ENCODE peak calls at places on chromosomes 11 and 22, in four cellular contexts. One of them, this sample, is unnamed. For H3K36me3, the result is how much of the 10 kb centered on the place peaks cover.

GRCh38 chr11:116835042-116835772 is 2.2 kb downstream of the APOA1 start:
- DNase-seq in uterus: no peak
- DNase-seq in DND-41: peak
- DNase-seq in spleen: no peak
- DNase-seq in this sample: no peak

GRCh38 chr11:60918941-60919275 is 5.0 kb downstream of the TMEM109 start:
- DNase-seq in uterus: no peak
- DNase-seq in DND-41: no peak
- DNase-seq in spleen: no peak
- DNase-seq in this sample: no peak

GRCh38 chr11:47369676-47370075 is 8.7 kb downstream of the SPI1 start:
- DNase-seq in spleen: no peak
- DNase-seq in uterus: no peak
- DNase-seq in DND-41: no peak
- DNase-seq in this sample: no peak

GRCh38 chr11:96331556-96332168 is 11.3 kb downstream of the MAML2 start:
- DNase-seq in spleen: no peak
- DNase-seq in DND-41: no peak
- DNase-seq in uterus: no peak
- DNase-seq in this sample: no peak

GRCh38 chr11:117794772-117795629 is 2.0 kb downstream of the DSCAML1 start:
- DNase-seq in uterus: no peak
- DNase-seq in DND-41: no peak
- DNase-seq in spleen: no peak
- DNase-seq in this sample: no peak

GRCh38 chr11:3213659-3214419 is 4.8 kb downstream of the MRGPRG start:
- DNase-seq in spleen: peak
- DNase-seq in DND-41: no peak
- DNase-seq in uterus: no peak
- DNase-seq in this sample: no peak

GRCh38 chr11:88306785-88307184 is 30.8 kb downstream of the CTSC start:
- DNase-seq in spleen: no peak
- DNase-seq in DND-41: no peak
- DNase-seq in uterus: no peak
- DNase-seq in this sample: no peak

GRCh38 chr22:48960576-48960975 is 867.1 kb downstream of the BRD1 start:
- DNase-seq in uterus: peak
- DNase-seq in DND-41: no peak
- DNase-seq in spleen: peak
- DNase-seq in this sample: no peak

GRCh38 chr11:61967924-61968757 is 707 bp upstream of the FTH1 start:
- DNase-seq in spleen: peak
- DNase-seq in DND-41: peak
- DNase-seq in uterus: peak
- DNase-seq in this sample: peak

GRCh38 chr11:83681045-83681781 is 395.0 kb upstream of the CCDC90B start:
- DNase-seq in spleen: no peak
- DNase-seq in uterus: no peak
- DNase-seq in DND-41: no peak
- DNase-seq in this sample: peak

GRCh38 chr22:48268771-48269552 is 1506.5 kb downstream of the TBC1D22A start:
- DNase-seq in DND-41: no peak
- DNase-seq in spleen: no peak
- DNase-seq in uterus: no peak
- DNase-seq in this sample: no peak

GRCh38 chr11:75352417-75353206 is 1.2 kb upstream of the ARRB1 start:
- DNase-seq in uterus: no peak
- DNase-seq in spleen: peak
- DNase-seq in DND-41: no peak
- DNase-seq in this sample: no peak

GRCh38 chr22:31329029-31329428 is 17.1 kb downstream of the PATZ1 start:
- DNase-seq in uterus: no peak
- DNase-seq in DND-41: no peak
- DNase-seq in spleen: peak
- DNase-seq in this sample: no peak

GRCh38 chr11:17722000-17722643 is 2.8 kb downstream of the MYOD1 start:
- DNase-seq in uterus: no peak
- DNase-seq in spleen: no peak
- DNase-seq in DND-41: no peak
- DNase-seq in this sample: no peak

GRCh38 chr11:2298795-2299747 is 2.6 kb downstream of the C11orf21 start:
- DNase-seq in DND-41: peak
- DNase-seq in uterus: no peak
- DNase-seq in spleen: peak
- DNase-seq in this sample: no peak

GRCh38 chr11:40302669-40303068 is 1156.8 kb downstream of the LRRC4C start:
- DNase-seq in uterus: no peak
- DNase-seq in spleen: no peak
- DNase-seq in DND-41: no peak
- DNase-seq in this sample: no peak

GRCh38 chr22:46763051-46763705 is 728 bp downstream of the TBC1D22A start:
- DNase-seq in DND-41: peak
- DNase-seq in spleen: peak
- DNase-seq in uterus: no peak
- DNase-seq in this sample: peak

DNA sequence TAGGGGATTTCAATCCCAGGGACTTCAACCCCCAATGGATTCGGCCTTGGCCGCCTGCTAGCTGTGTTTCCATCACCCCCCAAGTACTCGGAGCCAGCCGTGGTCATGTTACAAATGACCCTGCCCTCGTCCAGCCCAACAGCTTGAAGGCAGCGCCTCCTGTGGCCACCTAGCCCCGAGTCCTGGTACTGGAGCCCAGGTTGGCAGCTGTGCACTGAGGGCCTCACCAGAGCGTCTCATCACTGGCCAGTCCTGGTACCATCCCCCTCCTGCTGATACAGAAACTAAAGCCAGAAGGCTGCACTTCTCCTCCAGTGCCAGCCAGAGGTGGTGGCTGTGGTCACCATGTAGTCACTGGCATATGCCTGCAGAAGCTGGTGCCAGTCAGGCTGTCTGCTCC is 44.9 kb upstream of the FADD start:
- DNase-seq in DND-41: no peak
- DNase-seq in spleen: no peak
- DNase-seq in uterus: no peak
- DNase-seq in this sample: no peak
- TF ChIP-seq CTCF in DND-41: peak
- TF ChIP-seq CTCF in spleen: no peak
- TF ChIP-seq CTCF in uterus: no peak
- TF ChIP-seq CTCF in this sample: peak

GRCh38 chr11:94543695-94544581 is at the start of gene FUT4:
- DNase-seq in uterus: peak
- DNase-seq in DND-41: peak
- DNase-seq in spleen: peak
- DNase-seq in this sample: peak
- H3K4me3 ChIP-seq in uterus: peak
- H3K4me3 ChIP-seq in DND-41: peak
- H3K4me3 ChIP-seq in spleen: peak
- H3K4me3 ChIP-seq in this sample: peak

DNA sequence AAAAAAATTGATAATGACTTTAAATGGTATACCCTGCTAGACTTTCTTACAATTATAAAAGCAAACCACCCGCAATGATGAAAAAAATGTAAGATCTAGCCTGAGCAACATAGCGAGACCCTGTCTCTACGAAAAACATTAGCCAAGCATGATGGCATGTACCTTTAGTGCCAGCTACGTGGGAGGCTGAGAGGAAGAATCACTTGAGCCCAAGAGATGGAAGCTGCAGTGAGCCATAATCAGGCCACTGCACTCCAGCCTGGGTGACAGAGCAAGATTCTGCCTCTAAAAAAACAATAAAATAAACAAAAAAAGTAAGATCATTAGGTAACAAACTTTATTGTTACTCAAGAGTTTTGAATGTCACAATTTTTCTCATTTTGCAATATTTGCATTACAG is 39.2 kb downstream of the KMT5B start:
- DNase-seq in spleen: no peak
- DNase-seq in DND-41: no peak
- DNase-seq in uterus: no peak
- DNase-seq in this sample: no peak
- H3K36me3 ChIP-seq in spleen: half or more
- H3K36me3 ChIP-seq in DND-41: half or more
- H3K36me3 ChIP-seq in uterus: under half
- H3K36me3 ChIP-seq in this sample: under half

DNA sequence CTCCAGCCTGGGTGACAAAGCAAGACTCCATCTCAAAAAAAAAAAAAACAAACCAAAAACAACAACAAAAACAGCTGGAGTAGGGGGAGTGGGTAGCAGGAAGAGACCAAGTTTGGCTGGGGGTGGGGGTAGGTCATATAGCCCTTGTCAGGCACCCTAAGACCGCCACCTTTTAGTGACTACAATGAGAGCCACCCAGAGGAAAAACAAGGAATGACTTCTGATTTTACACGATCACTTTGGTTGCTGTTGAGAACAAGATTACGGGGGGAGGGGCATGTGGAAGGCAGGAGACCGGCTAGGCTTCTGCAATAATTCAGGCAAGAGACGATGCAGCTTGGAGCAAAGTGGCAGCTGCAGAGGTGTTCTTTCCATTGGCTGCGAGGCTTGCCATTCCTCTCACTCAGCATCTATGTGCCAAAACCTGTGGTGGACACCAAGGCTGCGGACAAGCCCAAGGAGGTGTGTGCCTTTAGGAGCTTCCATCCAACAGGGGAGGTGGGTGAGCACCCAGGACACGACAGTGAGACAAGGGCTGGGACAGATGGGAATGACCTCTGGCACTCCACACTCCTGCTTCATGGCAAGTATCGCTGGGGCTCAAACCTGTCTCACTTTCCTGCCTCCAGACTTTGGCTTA is 1.7 kb downstream of the RPS19BP1 start:
- DNase-seq in DND-41: peak
- DNase-seq in spleen: no peak
- DNase-seq in uterus: no peak
- DNase-seq in this sample: no peak
- TF ChIP-seq CTCF in DND-41: peak
- TF ChIP-seq CTCF in spleen: no peak
- TF ChIP-seq CTCF in uterus: no peak
- TF ChIP-seq CTCF in this sample: no peak

GRCh38 chr22:45036154-45036553 is 26.3 kb upstream of the PHF21B start:
- DNase-seq in DND-41: no peak
- DNase-seq in uterus: peak
- DNase-seq in spleen: no peak
- DNase-seq in this sample: no peak
- H3K4me3 ChIP-seq in DND-41: no peak
- H3K4me3 ChIP-seq in uterus: no peak
- H3K4me3 ChIP-seq in spleen: no peak
- H3K4me3 ChIP-seq in this sample: no peak

GRCh38 chr11:34146866-34147265 is 41.4 kb downstream of the NAT10 start:
- DNase-seq in spleen: no peak
- DNase-seq in uterus: no peak
- DNase-seq in DND-41: no peak
- DNase-seq in this sample: no peak

GRCh38 chr11:34146411-34146810 is 41.0 kb downstream of the NAT10 start:
- DNase-seq in uterus: no peak
- DNase-seq in spleen: no peak
- DNase-seq in DND-41: no peak
- DNase-seq in this sample: no peak

GRCh38 chr11:34143048-34143447 is 37.6 kb downstream of the NAT10 start:
- DNase-seq in DND-41: no peak
- DNase-seq in spleen: peak
- DNase-seq in uterus: no peak
- DNase-seq in this sample: no peak

GRCh38 chr11:34145847-34146381 is 40.5 kb downstream of the NAT10 start:
- DNase-seq in uterus: no peak
- DNase-seq in DND-41: no peak
- DNase-seq in spleen: no peak
- DNase-seq in this sample: peak

GRCh38 chr11:34145073-34145472 is 39.6 kb downstream of the NAT10 start:
- DNase-seq in DND-41: no peak
- DNase-seq in spleen: no peak
- DNase-seq in uterus: no peak
- DNase-seq in this sample: peak
- H3K36me3 ChIP-seq in DND-41: half or more
- H3K36me3 ChIP-seq in spleen: half or more
- H3K36me3 ChIP-seq in uterus: under half
- H3K36me3 ChIP-seq in this sample: under half

GRCh38 chr11:31160504-31161422 is 208.8 kb downstream of the DCDC1 start:
- DNase-seq in DND-41: no peak
- DNase-seq in uterus: no peak
- DNase-seq in spleen: no peak
- DNase-seq in this sample: no peak
- TF ChIP-seq CTCF in DND-41: peak
- TF ChIP-seq CTCF in uterus: no peak
- TF ChIP-seq CTCF in spleen: no peak
- TF ChIP-seq CTCF in this sample: peak

DNA sequence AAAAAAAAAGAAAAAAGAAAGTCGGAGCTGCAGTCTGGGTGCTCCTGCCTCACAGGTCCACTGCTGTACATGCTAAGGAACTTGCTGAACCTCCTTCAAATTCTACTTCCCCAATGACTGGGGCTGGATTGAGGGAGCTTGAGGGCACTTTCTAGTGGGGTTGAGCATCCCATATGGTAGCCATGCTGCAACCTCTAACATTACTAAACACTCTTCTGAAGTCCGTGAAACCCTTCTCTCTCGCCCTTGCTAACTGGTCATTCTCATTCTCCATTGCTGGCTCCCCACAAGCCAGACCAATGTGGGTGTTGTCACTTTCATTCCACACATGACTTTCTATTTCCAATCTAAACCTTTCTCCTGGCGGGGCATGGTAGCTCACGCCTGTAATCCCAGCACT is 1.2 kb downstream of the ESS2 start:
- DNase-seq in spleen: no peak
- DNase-seq in DND-41: no peak
- DNase-seq in uterus: no peak
- DNase-seq in this sample: no peak
- H3K4me3 ChIP-seq in spleen: no peak
- H3K4me3 ChIP-seq in DND-41: peak
- H3K4me3 ChIP-seq in uterus: no peak
- H3K4me3 ChIP-seq in this sample: no peak

GRCh38 chr11:35234836-35235235 is 95.9 kb downstream of the CD44 start:
- DNase-seq in uterus: no peak
- DNase-seq in spleen: no peak
- DNase-seq in DND-41: no peak
- DNase-seq in this sample: no peak

GRCh38 chr11:35235944-35236666 is 97.1 kb downstream of the CD44 start:
- DNase-seq in DND-41: peak
- DNase-seq in spleen: no peak
- DNase-seq in uterus: no peak
- DNase-seq in this sample: no peak

GRCh38 chr11:35237345-35237744 is 98.4 kb downstream of the CD44 start:
- DNase-seq in spleen: no peak
- DNase-seq in DND-41: no peak
- DNase-seq in uterus: no peak
- DNase-seq in this sample: no peak

GRCh38 chr11:35236667-35237003 is 97.7 kb downstream of the CD44 start:
- DNase-seq in uterus: no peak
- DNase-seq in spleen: no peak
- DNase-seq in DND-41: no peak
- DNase-seq in this sample: no peak

GRCh38 chr11:35235498-35235897 is 96.5 kb downstream of the CD44 start:
- DNase-seq in DND-41: no peak
- DNase-seq in uterus: no peak
- DNase-seq in spleen: no peak
- DNase-seq in this sample: no peak
- H3K36me3 ChIP-seq in DND-41: under half
- H3K36me3 ChIP-seq in uterus: under half
- H3K36me3 ChIP-seq in spleen: under half
- H3K36me3 ChIP-seq in this sample: under half

GRCh38 chr11:66181632-66182345 is 86.7 kb upstream of the RAB1B start:
- DNase-seq in DND-41: no peak
- DNase-seq in uterus: no peak
- DNase-seq in spleen: no peak
- DNase-seq in this sample: no peak
- TF ChIP-seq CTCF in DND-41: no peak
- TF ChIP-seq CTCF in uterus: no peak
- TF ChIP-seq CTCF in spleen: no peak
- TF ChIP-seq CTCF in this sample: no peak